ENCODE peak calls at places on chromosomes 5 and 9, in five cellular contexts. E is HepG2, X is GM12878, J is SK-N-SH, U is K562. C is an unnamed sample.
A peak's percentile ranks its signal among the peaks of the same experiment; 100 is the strongest.

GRCh38 chr5:132069561-132069960 is 4.0 kb upstream of the CSF2 start:
- DNase-seq in E (no peak), X (no peak), J (no peak), U (no peak), C (no peak)

GRCh38 chr5:65299841-65300240 is 181.9 kb downstream of the ADAMTS6 start:
- DNase-seq in E (no peak), X (no peak), J (no peak), U (no peak), C (no peak)

GRCh38 chr5:38645508-38645907 is 89.1 kb upstream of the LIFR start:
- DNase-seq in E (no peak), X (no peak), J (no peak), U (no peak), C (no peak)

GRCh38 chr5:172421-172820 is 18.9 kb upstream of the LRRC14B start:
- DNase-seq in E (no peak), X (no peak), J (no peak), U (no peak), C (no peak)

GRCh38 chr9:129038109-129038852 is 1.9 kb downstream of the MIGA2 start:
- DNase-seq in E (peak; percentile 62), X (no peak), J (no peak), U (peak; percentile 48), C (no peak)

GRCh38 chr9:136228107-136228875 is 17.3 kb downstream of the QSOX2 start:
- DNase-seq in E (peak; percentile 13), X (no peak), J (no peak), U (peak; percentile 23), C (peak; percentile 68)

GRCh38 chr5:164235176-164235914 is 729.9 kb downstream of the MAT2B start:
- DNase-seq in E (no peak), X (no peak), J (no peak), U (no peak), C (no peak)

GRCh38 chr5:32230356-32231099 is 56.4 kb upstream of the GOLPH3 start:
- DNase-seq in E (no peak), X (no peak), J (no peak), U (no peak), C (no peak)

GRCh38 chr5:142669479-142669878 is 16.4 kb downstream of the FGF1 start:
- DNase-seq in E (no peak), X (no peak), J (no peak), U (no peak), C (no peak)

GRCh38 chr5:112002368-112002767 is 245.4 kb upstream of the NREP start:
- DNase-seq in E (no peak), X (no peak), J (no peak), U (no peak), C (no peak)

GRCh38 chr5:150265984-150266383 is 23.6 kb downstream of the CAMK2A start:
- DNase-seq in E (no peak), X (no peak), J (no peak), U (no peak), C (no peak)

GRCh38 chr9:16871358-16872151 is 1.1 kb upstream of the BNC2 start:
- DNase-seq in E (no peak), X (no peak), J (peak; percentile 69), U (no peak), C (peak; percentile 62)

GRCh38 chr9:129777769-129778130 is 24.9 kb upstream of the PTGES start:
- DNase-seq in E (no peak), X (no peak), J (no peak), U (no peak), C (no peak)

GRCh38 chr9:131240047-131240921 is 36.0 kb downstream of the FAM78A start:
- DNase-seq in E (peak; percentile 27), X (no peak), J (no peak), U (no peak), C (no peak)

GRCh38 chr5:38616061-38616460 is 59.6 kb upstream of the LIFR start:
- DNase-seq in E (no peak), X (no peak), J (no peak), U (no peak), C (no peak)

GRCh38 chr5:112412370-112412769 is 6.7 kb downstream of the EPB41L4A start:
- DNase-seq in E (no peak), X (no peak), J (no peak), U (no peak), C (no peak)

GRCh38 chr5:114447084-114447773 is 85.4 kb downstream of the KCNN2 start:
- DNase-seq in E (no peak), X (no peak), J (no peak), U (no peak), C (peak; percentile 6)

GRCh38 chr9:112051812-112052211 is 123.3 kb downstream of the SUSD1 start:
- DNase-seq in E (no peak), X (no peak), J (no peak), U (no peak), C (no peak)

GRCh38 chr9:98234231-98234825 is 21.1 kb downstream of the TBC1D2 start:
- DNase-seq in E (no peak), X (no peak), J (no peak), U (no peak), C (no peak)

GRCh38 chr5:657570-657969 is 35.6 kb downstream of the TPPP start:
- DNase-seq in E (no peak), X (no peak), J (no peak), U (peak; percentile 88), C (no peak)

GRCh38 chr9:110351009-110351467 is 13.4 kb upstream of the TXNDC8 start:
- DNase-seq in E (no peak), X (no peak), J (no peak), U (peak; percentile 27), C (peak; percentile 16)
- TF ChIP-seq SMC3 in E (no peak), X (no peak), J (no peak), U (no peak), C (no peak)

GRCh38 chr9:36137392-36138004 is 965 bp downstream of the GLIPR2 start:
- DNase-seq in E (no peak), X (no peak), J (peak; percentile 55), U (no peak), C (no peak)

GRCh38 chr9:36134761-36135505 is 1.6 kb upstream of the GLIPR2 start:
- DNase-seq in E (no peak), X (no peak), J (no peak), U (no peak), C (no peak)

GRCh38 chr9:36136894-36137391 is 410 bp downstream of the GLIPR2 start:
- DNase-seq in E (no peak), X (no peak), J (peak; percentile 58), U (no peak), C (no peak)

GRCh38 chr9:36135791-36136276 is 699 bp upstream of the GLIPR2 start:
- DNase-seq in E (no peak), X (no peak), J (no peak), U (no peak), C (no peak)

DNA sequence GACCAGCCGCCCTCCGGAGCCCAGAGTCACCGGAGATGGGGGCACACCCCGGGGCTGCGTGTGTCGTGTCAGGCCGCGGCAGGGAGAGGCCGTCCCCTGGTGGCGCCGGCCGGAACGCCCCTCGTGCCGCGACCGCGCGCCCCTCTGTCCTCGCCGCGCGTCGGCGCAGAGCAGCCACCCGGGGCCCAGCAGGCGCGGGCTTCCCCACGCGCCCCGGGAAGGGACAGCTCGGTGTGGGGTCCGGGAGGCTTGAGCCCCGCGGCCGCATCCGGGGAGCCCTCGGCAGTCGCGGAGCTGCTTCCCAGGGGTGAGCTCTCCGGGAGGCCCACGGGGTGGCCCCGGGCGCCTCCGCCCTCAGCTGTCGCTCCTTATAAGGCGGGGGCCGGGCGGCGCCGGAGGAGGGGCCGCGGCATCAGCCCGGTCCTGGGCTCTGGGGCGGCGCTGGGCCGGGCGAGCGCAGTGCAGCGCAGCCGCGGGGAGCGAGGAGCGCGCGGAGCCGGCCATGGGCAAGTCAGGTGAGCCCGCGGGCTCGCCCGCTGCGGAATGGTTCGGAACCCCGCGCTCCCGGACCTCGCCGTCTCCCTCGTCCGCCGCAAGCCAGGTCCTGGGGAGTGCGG is at the start of gene GLIPR2:
- DNase-seq in E (peak; percentile 18), X (no peak), J (peak; percentile 92), U (peak; percentile 78), C (peak; percentile 49)
- TF ChIP-seq EP300 in E (no peak), X (no peak), J (no peak), U (no peak), C (no peak)

GRCh38 chr5:96316487-96316886 is 116.6 kb downstream of the PCSK1 start:
- DNase-seq in E (peak; percentile 77), X (no peak), J (no peak), U (no peak), C (no peak)
- TF ChIP-seq SMC3 in E (no peak), X (no peak), J (no peak), U (no peak), C (no peak)

GRCh38 chr9:89621676-89622075 is 16.9 kb downstream of the GADD45G start:
- DNase-seq in E (no peak), X (no peak), J (no peak), U (no peak), C (no peak)
- TF ChIP-seq EP300 in E (no peak), X (no peak), J (no peak), U (no peak), C (no peak)

GRCh38 chr9:68780735-68781134 is 75.7 kb downstream of the PIP5K1B start:
- DNase-seq in E (peak; percentile 5), X (no peak), J (no peak), U (peak; percentile 32), C (no peak)
- TF ChIP-seq SMC3 in E (no peak), X (no peak), J (no peak), U (no peak), C (no peak)

GRCh38 chr9:80440724-80441123 is 869.0 kb downstream of the TLE4 start:
- DNase-seq in E (no peak), X (no peak), J (no peak), U (no peak), C (no peak)

GRCh38 chr9:80437825-80438224 is 866.1 kb downstream of the TLE4 start:
- DNase-seq in E (no peak), X (no peak), J (no peak), U (no peak), C (no peak)

GRCh38 chr9:80435591-80435990 is 863.8 kb downstream of the TLE4 start:
- DNase-seq in E (no peak), X (no peak), J (no peak), U (no peak), C (no peak)
- TF ChIP-seq EP300 in E (no peak), X (no peak), J (no peak), U (no peak), C (no peak)

DNA sequence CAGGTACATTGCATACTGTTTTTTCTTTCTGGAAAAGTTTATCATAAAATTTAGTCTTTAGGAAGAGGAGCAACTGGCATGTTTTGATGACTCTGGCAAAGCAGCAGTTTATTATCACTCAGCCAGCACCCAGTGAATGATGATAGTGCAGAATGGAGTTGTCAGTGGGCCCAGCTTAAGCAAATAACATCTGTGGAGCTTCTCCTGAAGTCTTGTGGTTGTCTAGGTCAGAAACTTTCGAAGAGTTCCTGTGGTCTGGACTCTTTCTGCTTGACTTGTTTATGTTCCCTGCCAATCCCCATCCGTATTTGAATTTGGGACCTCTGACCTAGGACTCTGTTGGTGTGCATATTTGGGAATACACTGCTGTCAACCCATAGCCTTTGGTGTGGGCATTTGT is 38.1 kb upstream of the C5orf47 start:
- DNase-seq in E (no peak), X (no peak), J (no peak), U (no peak), C (no peak)
- TF ChIP-seq SMC3 in E (no peak), X (no peak), J (no peak), U (no peak), C (no peak)

DNA sequence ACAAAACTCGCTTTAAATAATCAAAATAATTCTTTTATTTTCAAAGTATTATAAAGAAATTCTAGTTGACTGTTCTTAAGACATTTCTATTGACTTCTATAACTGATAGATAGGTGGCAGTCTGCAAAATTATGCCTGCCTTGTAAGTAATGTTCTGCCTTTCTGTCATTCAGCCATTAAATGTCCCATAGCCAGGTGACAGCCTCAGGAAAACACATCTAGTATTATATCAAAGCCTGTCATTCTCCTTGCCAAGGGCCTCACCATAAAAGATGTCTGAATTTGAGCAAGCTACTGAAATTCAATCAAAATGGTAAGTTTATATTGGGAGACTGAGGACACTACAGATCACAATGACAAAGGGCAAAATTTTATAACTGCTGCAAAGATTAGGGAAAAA is 170.4 kb upstream of the COX7C start:
- DNase-seq in E (no peak), X (no peak), J (no peak), U (no peak), C (no peak)
- TF ChIP-seq EP300 in E (no peak), X (no peak), J (no peak), U (no peak), C (no peak)